ENCODE peak calls at places on chromosome 1, in five cellular contexts. One of them, this sample, is unnamed.

GRCh38 chr1:32180186-32181060 is 948 bp downstream of the TXLNA start:
- DNase-seq in endothelial cell of umbilical vein: no peak
- DNase-seq in spleen: peak
- DNase-seq in uterus: peak
- DNase-seq in adrenal gland: peak
- DNase-seq in this sample: peak

GRCh38 chr1:80218112-80218511 is 1211.6 kb upstream of the ADGRL4 start:
- DNase-seq in endothelial cell of umbilical vein: peak
- DNase-seq in spleen: no peak
- DNase-seq in uterus: no peak
- DNase-seq in adrenal gland: no peak
- DNase-seq in this sample: no peak

GRCh38 chr1:229059671-229060079 is 211.2 kb upstream of the RAB4A start:
- DNase-seq in endothelial cell of umbilical vein: peak
- DNase-seq in spleen: peak
- DNase-seq in uterus: peak
- DNase-seq in adrenal gland: peak
- DNase-seq in this sample: no peak

GRCh38 chr1:155049651-155050559 is 1.2 kb upstream of the ADAM15 start:
- DNase-seq in endothelial cell of umbilical vein: no peak
- DNase-seq in spleen: no peak
- DNase-seq in uterus: no peak
- DNase-seq in adrenal gland: no peak
- DNase-seq in this sample: peak

GRCh38 chr1:197980457-197980856 is 63.3 kb downstream of the LHX9 start:
- DNase-seq in endothelial cell of umbilical vein: no peak
- DNase-seq in spleen: no peak
- DNase-seq in uterus: no peak
- DNase-seq in adrenal gland: no peak
- DNase-seq in this sample: no peak

GRCh38 chr1:87733421-87733820 is 404.7 kb downstream of the LMO4 start:
- DNase-seq in endothelial cell of umbilical vein: no peak
- DNase-seq in spleen: no peak
- DNase-seq in uterus: no peak
- DNase-seq in adrenal gland: no peak
- DNase-seq in this sample: no peak

GRCh38 chr1:212685429-212685828 is 14.2 kb downstream of the BATF3 start:
- DNase-seq in endothelial cell of umbilical vein: no peak
- DNase-seq in spleen: no peak
- DNase-seq in uterus: no peak
- DNase-seq in adrenal gland: no peak
- DNase-seq in this sample: no peak

GRCh38 chr1:244012232-244012631 is 38.9 kb upstream of the ZBTB18 start:
- DNase-seq in endothelial cell of umbilical vein: peak
- DNase-seq in spleen: no peak
- DNase-seq in uterus: peak
- DNase-seq in adrenal gland: peak
- DNase-seq in this sample: peak

GRCh38 chr1:239570878-239571277 is 184.5 kb downstream of the CHRM3 start:
- DNase-seq in endothelial cell of umbilical vein: no peak
- DNase-seq in spleen: no peak
- DNase-seq in uterus: no peak
- DNase-seq in adrenal gland: no peak
- DNase-seq in this sample: no peak

GRCh38 chr1:116127123-116127847 is 16.1 kb downstream of the MAB21L3 start:
- DNase-seq in endothelial cell of umbilical vein: no peak
- DNase-seq in spleen: no peak
- DNase-seq in uterus: no peak
- DNase-seq in adrenal gland: no peak
- DNase-seq in this sample: no peak

GRCh38 chr1:31666290-31666963 is 21.8 kb upstream of the PEF1 start:
- DNase-seq in endothelial cell of umbilical vein: no peak
- DNase-seq in spleen: no peak
- DNase-seq in uterus: no peak
- DNase-seq in adrenal gland: no peak
- DNase-seq in this sample: peak

GRCh38 chr1:213055767-213056166 is 4.7 kb downstream of the RPS6KC1 start:
- DNase-seq in endothelial cell of umbilical vein: no peak
- DNase-seq in spleen: no peak
- DNase-seq in uterus: no peak
- DNase-seq in adrenal gland: no peak
- DNase-seq in this sample: no peak

GRCh38 chr1:55230654-55231053 is 15.5 kb upstream of the USP24 start:
- DNase-seq in endothelial cell of umbilical vein: no peak
- DNase-seq in spleen: no peak
- DNase-seq in uterus: no peak
- DNase-seq in adrenal gland: no peak
- DNase-seq in this sample: no peak

GRCh38 chr1:236520445-236521005 is 3.3 kb upstream of the LGALS8 start:
- DNase-seq in endothelial cell of umbilical vein: no peak
- DNase-seq in spleen: no peak
- DNase-seq in uterus: no peak
- DNase-seq in adrenal gland: no peak
- DNase-seq in this sample: no peak

GRCh38 chr1:195866383-195867222 is 741.6 kb downstream of the KCNT2 start:
- DNase-seq in endothelial cell of umbilical vein: no peak
- DNase-seq in spleen: no peak
- DNase-seq in uterus: no peak
- DNase-seq in adrenal gland: no peak
- DNase-seq in this sample: no peak
- TF ChIP-seq POLR2A in endothelial cell of umbilical vein: no peak
- TF ChIP-seq POLR2A in spleen: no peak
- TF ChIP-seq POLR2A in uterus: no peak
- TF ChIP-seq POLR2A in adrenal gland: no peak
- TF ChIP-seq POLR2A in this sample: no peak

DNA sequence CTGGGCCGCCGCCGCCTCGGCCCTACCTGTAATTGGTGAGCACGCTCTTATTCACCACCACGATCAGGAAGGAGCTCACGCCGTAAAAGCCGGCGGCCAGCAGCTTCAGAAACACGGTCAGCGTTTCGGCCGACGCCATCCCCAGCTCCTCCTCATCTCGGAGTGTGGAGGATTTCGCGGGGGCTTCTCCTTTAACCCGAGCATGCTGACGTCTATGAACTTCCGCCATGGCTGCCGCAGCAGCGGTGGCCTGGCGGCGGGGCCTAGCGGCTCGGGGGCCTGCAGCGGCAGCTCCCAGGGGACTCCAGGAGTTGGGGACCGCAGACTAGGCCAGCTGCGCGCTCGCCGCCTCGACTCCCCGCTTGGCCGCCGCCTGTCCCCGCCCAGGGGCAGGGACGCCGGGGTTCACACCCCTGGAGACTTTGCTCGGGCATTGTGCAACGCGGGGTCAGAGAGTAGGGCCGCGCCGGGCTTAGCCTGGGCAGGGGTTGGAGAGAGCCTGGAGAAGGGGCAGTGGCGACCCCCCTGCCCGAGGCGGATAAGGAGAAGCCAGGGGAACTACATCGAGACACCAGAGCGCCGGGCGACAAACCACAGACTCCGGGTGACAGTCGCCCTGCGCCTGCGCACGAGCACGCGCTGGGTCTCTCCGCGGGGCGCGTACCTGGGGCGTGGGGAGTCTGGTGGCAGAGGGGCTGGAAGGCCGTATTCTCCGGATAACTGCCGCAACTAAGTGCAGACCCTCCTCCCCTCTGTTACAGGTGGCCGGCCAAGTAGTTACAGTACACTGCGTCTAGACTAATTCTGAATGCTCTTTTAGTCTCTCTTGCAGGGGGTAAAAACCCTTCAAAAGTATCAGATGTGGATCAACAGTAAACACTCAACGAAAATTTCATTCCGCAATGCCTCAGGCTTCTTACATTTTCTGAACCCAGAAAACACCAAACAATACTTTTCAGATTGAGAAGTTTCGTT is at the start of gene SLC35D1:
- DNase-seq in endothelial cell of umbilical vein: peak
- DNase-seq in spleen: peak
- DNase-seq in uterus: peak
- DNase-seq in adrenal gland: peak
- DNase-seq in this sample: peak
- TF ChIP-seq POLR2A in endothelial cell of umbilical vein: peak
- TF ChIP-seq POLR2A in spleen: peak
- TF ChIP-seq POLR2A in uterus: no peak
- TF ChIP-seq POLR2A in adrenal gland: peak
- TF ChIP-seq POLR2A in this sample: peak

GRCh38 chr1:46670134-46670533 is 1.5 kb upstream of the TEX38 start:
- DNase-seq in endothelial cell of umbilical vein: no peak
- DNase-seq in spleen: no peak
- DNase-seq in uterus: no peak
- DNase-seq in adrenal gland: no peak
- DNase-seq in this sample: no peak

GRCh38 chr1:46673749-46674182 is 2.1 kb downstream of the TEX38 start:
- DNase-seq in endothelial cell of umbilical vein: peak
- DNase-seq in spleen: no peak
- DNase-seq in uterus: no peak
- DNase-seq in adrenal gland: peak
- DNase-seq in this sample: peak

GRCh38 chr1:46665983-46666382 is 2.2 kb downstream of the ATPAF1 start:
- DNase-seq in endothelial cell of umbilical vein: no peak
- DNase-seq in spleen: no peak
- DNase-seq in uterus: no peak
- DNase-seq in adrenal gland: no peak
- DNase-seq in this sample: no peak

GRCh38 chr1:46671554-46671953 is at the start of gene TEX38:
- DNase-seq in endothelial cell of umbilical vein: no peak
- DNase-seq in spleen: no peak
- DNase-seq in uterus: no peak
- DNase-seq in adrenal gland: no peak
- DNase-seq in this sample: no peak

DNA sequence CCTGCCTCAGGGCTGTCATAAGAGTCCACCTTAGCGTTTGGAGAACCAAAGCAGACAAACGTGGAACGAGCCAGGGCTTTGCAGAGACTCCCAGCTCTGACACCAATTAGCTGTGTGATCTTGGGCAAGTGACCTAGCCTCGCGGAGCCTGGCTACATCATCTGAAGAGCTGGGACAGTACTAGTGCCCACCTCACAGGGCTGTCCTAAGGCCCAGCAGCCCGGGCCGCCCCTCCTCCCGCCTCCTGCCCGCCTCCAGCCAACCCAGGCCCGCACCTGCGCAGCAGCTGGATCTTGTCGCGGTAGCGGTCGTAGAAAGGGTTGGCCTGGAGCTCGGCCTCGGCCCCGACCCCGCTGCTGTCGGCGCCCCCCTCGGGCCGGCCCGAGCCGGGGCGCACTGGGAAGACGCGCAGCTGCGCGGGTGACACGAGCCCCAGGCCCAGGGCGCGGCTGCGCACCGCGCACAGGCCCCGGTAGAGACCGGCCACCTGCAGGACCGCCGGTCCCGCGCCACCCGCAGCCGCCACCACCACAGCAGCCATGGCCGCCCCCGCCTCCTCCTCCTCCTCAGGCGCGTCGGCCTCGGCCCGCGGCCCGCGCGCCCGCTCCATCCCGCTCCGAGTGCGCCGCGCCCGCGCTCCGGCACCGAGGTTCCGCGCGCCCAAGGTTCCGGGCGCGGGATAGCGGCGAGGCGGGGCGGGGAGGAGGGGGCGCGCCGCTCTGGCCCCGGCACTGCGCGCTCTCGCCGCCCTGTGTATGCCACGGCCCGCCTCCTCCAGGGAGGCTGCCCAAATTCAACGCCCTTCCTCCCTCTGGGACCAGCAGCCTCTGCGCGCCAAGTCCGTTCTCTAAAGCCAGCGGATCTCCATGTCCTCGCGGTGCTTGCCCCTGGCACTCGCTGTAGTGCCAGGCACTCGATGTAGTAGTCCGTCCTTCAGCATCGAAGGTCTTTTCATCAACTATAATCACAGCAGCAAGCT is at the start of gene ATPAF1:
- DNase-seq in endothelial cell of umbilical vein: peak
- DNase-seq in spleen: peak
- DNase-seq in uterus: peak
- DNase-seq in adrenal gland: peak
- DNase-seq in this sample: peak
- TF ChIP-seq POLR2A in endothelial cell of umbilical vein: peak
- TF ChIP-seq POLR2A in spleen: no peak
- TF ChIP-seq POLR2A in uterus: no peak
- TF ChIP-seq POLR2A in adrenal gland: peak
- TF ChIP-seq POLR2A in this sample: peak

DNA sequence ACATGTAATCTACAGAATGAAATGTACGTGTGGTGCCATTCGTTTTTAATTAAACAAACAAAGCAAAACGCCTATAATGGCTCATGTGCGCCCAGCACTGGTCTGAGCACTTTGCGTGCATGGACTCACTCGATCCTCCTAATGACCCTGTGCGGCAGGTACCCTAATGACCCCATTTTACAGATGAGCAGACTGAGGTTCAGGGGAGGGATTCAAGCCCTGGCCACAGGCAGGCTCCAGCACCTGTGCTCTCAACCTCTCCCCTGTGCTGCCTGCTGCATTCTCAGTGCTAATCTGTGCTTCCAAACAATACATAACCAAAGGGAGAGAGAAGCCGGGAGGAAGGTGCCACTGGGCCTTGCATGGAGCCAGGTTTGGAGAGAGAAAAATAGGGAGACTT is 124.2 kb upstream of the ZBTB40 start:
- DNase-seq in endothelial cell of umbilical vein: no peak
- DNase-seq in spleen: no peak
- DNase-seq in uterus: no peak
- DNase-seq in adrenal gland: peak
- DNase-seq in this sample: no peak
- TF ChIP-seq POLR2A in endothelial cell of umbilical vein: no peak
- TF ChIP-seq POLR2A in spleen: no peak
- TF ChIP-seq POLR2A in uterus: no peak
- TF ChIP-seq POLR2A in adrenal gland: no peak
- TF ChIP-seq POLR2A in this sample: no peak

GRCh38 chr1:61184035-61184713 is 101.8 kb downstream of the NFIA start:
- DNase-seq in endothelial cell of umbilical vein: peak
- DNase-seq in spleen: peak
- DNase-seq in uterus: peak
- DNase-seq in adrenal gland: peak
- DNase-seq in this sample: no peak

GRCh38 chr1:61182049-61182448 is 99.7 kb downstream of the NFIA start:
- DNase-seq in endothelial cell of umbilical vein: peak
- DNase-seq in spleen: no peak
- DNase-seq in uterus: no peak
- DNase-seq in adrenal gland: no peak
- DNase-seq in this sample: no peak

GRCh38 chr1:61184714-61185106 is 102.3 kb downstream of the NFIA start:
- DNase-seq in endothelial cell of umbilical vein: no peak
- DNase-seq in spleen: no peak
- DNase-seq in uterus: no peak
- DNase-seq in adrenal gland: no peak
- DNase-seq in this sample: no peak

GRCh38 chr1:61181016-61181560 is 98.7 kb downstream of the NFIA start:
- DNase-seq in endothelial cell of umbilical vein: no peak
- DNase-seq in spleen: no peak
- DNase-seq in uterus: no peak
- DNase-seq in adrenal gland: no peak
- DNase-seq in this sample: no peak

GRCh38 chr1:61183471-61184034 is 101.2 kb downstream of the NFIA start:
- DNase-seq in endothelial cell of umbilical vein: peak
- DNase-seq in spleen: no peak
- DNase-seq in uterus: peak
- DNase-seq in adrenal gland: no peak
- DNase-seq in this sample: no peak
- TF ChIP-seq POLR2A in endothelial cell of umbilical vein: no peak
- TF ChIP-seq POLR2A in spleen: no peak
- TF ChIP-seq POLR2A in uterus: no peak
- TF ChIP-seq POLR2A in adrenal gland: no peak
- TF ChIP-seq POLR2A in this sample: no peak

GRCh38 chr1:162023547-162024501 is at the start of gene OLFML2B:
- DNase-seq in endothelial cell of umbilical vein: peak
- DNase-seq in spleen: peak
- DNase-seq in uterus: peak
- DNase-seq in adrenal gland: peak
- DNase-seq in this sample: peak
- TF ChIP-seq POLR2A in endothelial cell of umbilical vein: no peak
- TF ChIP-seq POLR2A in spleen: no peak
- TF ChIP-seq POLR2A in uterus: no peak
- TF ChIP-seq POLR2A in adrenal gland: no peak
- TF ChIP-seq POLR2A in this sample: peak

GRCh38 chr1:26289158-26290059 is 9.5 kb downstream of the SH3BGRL3 start:
- DNase-seq in endothelial cell of umbilical vein: no peak
- DNase-seq in spleen: peak
- DNase-seq in uterus: no peak
- DNase-seq in adrenal gland: peak
- DNase-seq in this sample: no peak
- TF ChIP-seq POLR2A in endothelial cell of umbilical vein: no peak
- TF ChIP-seq POLR2A in spleen: no peak
- TF ChIP-seq POLR2A in uterus: no peak
- TF ChIP-seq POLR2A in adrenal gland: no peak
- TF ChIP-seq POLR2A in this sample: no peak